ENCODE peak calls at places on chromosomes 12 and 14, in eight cellular contexts. U is transverse colon, A is esophagus squamous epithelium, M is SJCRH30, F is mammary epithelial cell, Z is cardiac muscle cell, T is left ventricle myocardium inferior, V is adrenal gland. R is an unnamed sample. For H3K9me3, the result is how much of the 10 kb centered on the place peaks cover.

GRCh38 chr12:123071401-123072304 is 79.2 kb downstream of the PITPNM2 start:
- DNase-seq in U (no peak), A (no peak), M (no peak), F (no peak), Z (no peak), T (peak), V (no peak), R (no peak)

GRCh38 chr12:3231399-3231876 is 154.3 kb downstream of the TSPAN9 start:
- DNase-seq in U (no peak), A (no peak), M (peak), F (no peak), Z (peak), T (no peak), V (no peak), R (no peak)

GRCh38 chr12:109931143-109931542 is 31.1 kb downstream of the TCHP start:
- DNase-seq in U (no peak), A (no peak), M (no peak), F (no peak), Z (no peak), T (no peak), V (no peak), R (no peak)

GRCh38 chr12:106299193-106299794 is 3.2 kb upstream of the TCP11L2 start:
- DNase-seq in U (no peak), A (no peak), M (no peak), F (no peak), Z (no peak), T (no peak), V (no peak), R (no peak)

GRCh38 chr12:12684375-12685106 is 11.4 kb downstream of the GPR19 start:
- DNase-seq in U (no peak), A (no peak), M (peak), F (peak), Z (peak), T (no peak), V (no peak), R (no peak)

GRCh38 chr12:69998011-69998410 is 173.0 kb downstream of the MYRFL start:
- DNase-seq in U (no peak), A (no peak), M (no peak), F (no peak), Z (no peak), T (no peak), V (no peak), R (no peak)

GRCh38 chr14:42140831-42141279 is 534.2 kb downstream of the LRFN5 start:
- DNase-seq in U (no peak), A (no peak), M (no peak), F (peak), Z (no peak), T (no peak), V (no peak), R (no peak)

GRCh38 chr12:95624544-95624943 is 73.3 kb upstream of the USP44 start:
- DNase-seq in U (no peak), A (no peak), M (no peak), F (peak), Z (no peak), T (no peak), V (no peak), R (no peak)

GRCh38 chr12:8985213-8985612 is 4.1 kb upstream of the KLRG1 start:
- DNase-seq in U (no peak), A (no peak), M (no peak), F (no peak), Z (no peak), T (no peak), V (no peak), R (no peak)

GRCh38 chr12:124750787-124751471 is 112.7 kb downstream of the SCARB1 start:
- DNase-seq in U (no peak), A (no peak), M (peak), F (no peak), Z (peak), T (no peak), V (no peak), R (no peak)

GRCh38 chr14:104776961-104777807 is 18.4 kb downstream of the AKT1 start:
- DNase-seq in U (no peak), A (no peak), M (no peak), F (no peak), Z (peak), T (no peak), V (no peak), R (no peak)

GRCh38 chr12:124939428-124940142 is 25.1 kb upstream of the UBC start:
- DNase-seq in U (peak), A (no peak), M (peak), F (peak), Z (peak), T (peak), V (peak), R (peak)

GRCh38 chr12:666766-667308 is 3.6 kb upstream of the NINJ2 start:
- DNase-seq in U (no peak), A (no peak), M (peak), F (peak), Z (no peak), T (no peak), V (no peak), R (no peak)

GRCh38 chr12:8697120-8697475 is 693 bp upstream of the RIMKLB start:
- DNase-seq in U (no peak), A (no peak), M (no peak), F (peak), Z (peak), T (no peak), V (peak), R (no peak)

GRCh38 chr12:112349440-112349839 is 32.8 kb downstream of the HECTD4 start:
- DNase-seq in U (no peak), A (no peak), M (peak), F (no peak), Z (no peak), T (no peak), V (no peak), R (no peak)

GRCh38 chr14:71551291-71551955 is 380.8 kb upstream of the RGS6 start:
- DNase-seq in U (no peak), A (no peak), M (peak), F (peak), Z (no peak), T (no peak), V (no peak), R (no peak)

GRCh38 chr12:7832059-7832696 is 40.5 kb downstream of the SLC2A14 start:
- DNase-seq in U (no peak), A (no peak), M (peak), F (peak), Z (peak), T (no peak), V (peak), R (no peak)

GRCh38 chr12:124914392-124915248 is at the start of gene UBC:
- DNase-seq in U (peak), A (no peak), M (peak), F (peak), Z (peak), T (peak), V (peak), R (peak)

GRCh38 chr12:46492471-46493351 is 120.1 kb upstream of the SLC38A2 start:
- DNase-seq in U (no peak), A (no peak), M (peak), F (peak), Z (no peak), T (no peak), V (no peak), R (no peak)

GRCh38 chr12:46493352-46494209 is 121.0 kb upstream of the SLC38A2 start:
- DNase-seq in U (no peak), A (no peak), M (no peak), F (no peak), Z (no peak), T (no peak), V (no peak), R (no peak)

GRCh38 chr12:46491548-46491947 is 119.0 kb upstream of the SLC38A2 start:
- DNase-seq in U (no peak), A (no peak), M (no peak), F (no peak), Z (no peak), T (no peak), V (no peak), R (no peak)

GRCh38 chr12:46489951-46490388 is 117.4 kb upstream of the SLC38A2 start:
- DNase-seq in U (no peak), A (no peak), M (peak), F (peak), Z (no peak), T (no peak), V (no peak), R (no peak)

GRCh38 chr12:46490635-46491034 is 118.1 kb upstream of the SLC38A2 start:
- DNase-seq in U (no peak), A (no peak), M (no peak), F (no peak), Z (no peak), T (no peak), V (no peak), R (no peak)
- H3K27ac ChIP-seq in U (no peak), A (peak), M (no peak), F (peak), Z (no peak), T (peak), V (no peak), R (no peak)

GRCh38 chr14:99241314-99242035 is 30.5 kb downstream of the BCL11B start:
- DNase-seq in U (no peak), A (no peak), M (no peak), F (no peak), Z (no peak), T (no peak), V (no peak), R (no peak)
- H3K4me3 ChIP-seq in U (no peak), A (no peak), M (peak), F (no peak), Z (no peak), T (no peak), V (no peak), R (no peak)

GRCh38 chr12:34348064-34348463 is 325.8 kb downstream of the ALG10 start:
- DNase-seq in U (no peak), A (no peak), M (no peak), F (no peak), Z (no peak), T (no peak), V (no peak), R (no peak)

GRCh38 chr12:34350092-34351041 is 328.1 kb downstream of the ALG10 start:
- DNase-seq in U (no peak), A (no peak), M (no peak), F (no peak), Z (no peak), T (no peak), V (no peak), R (no peak)

GRCh38 chr12:34348836-34349672 is 326.8 kb downstream of the ALG10 start:
- DNase-seq in U (no peak), A (no peak), M (no peak), F (no peak), Z (no peak), T (no peak), V (no peak), R (no peak)

GRCh38 chr12:34347367-34347766 is 325.1 kb downstream of the ALG10 start:
- DNase-seq in U (no peak), A (no peak), M (no peak), F (no peak), Z (no peak), T (no peak), V (no peak), R (no peak)

GRCh38 chr12:34349673-34349961 is 327.3 kb downstream of the ALG10 start:
- DNase-seq in U (no peak), A (no peak), M (no peak), F (no peak), Z (no peak), T (no peak), V (no peak), R (no peak)
- H3K9me3 ChIP-seq in U (under half), A (half or more), M (under half), F (under half), Z (under half), T (under half), V (under half), R (under half)

GRCh38 chr14:68756734-68757133 is 36.1 kb downstream of the ZFP36L1 start:
- DNase-seq in U (no peak), A (no peak), M (no peak), F (peak), Z (no peak), T (no peak), V (no peak), R (no peak)

GRCh38 chr14:68756071-68756481 is 36.8 kb downstream of the ZFP36L1 start:
- DNase-seq in U (no peak), A (no peak), M (no peak), F (no peak), Z (no peak), T (no peak), V (no peak), R (no peak)

GRCh38 chr14:68758301-68758700 is 34.6 kb downstream of the ZFP36L1 start:
- DNase-seq in U (no peak), A (no peak), M (no peak), F (no peak), Z (no peak), T (no peak), V (no peak), R (no peak)

GRCh38 chr14:68759017-68759569 is 33.8 kb downstream of the ZFP36L1 start:
- DNase-seq in U (no peak), A (no peak), M (peak), F (no peak), Z (no peak), T (no peak), V (no peak), R (no peak)

GRCh38 chr14:68757618-68758081 is 35.2 kb downstream of the ZFP36L1 start:
- DNase-seq in U (no peak), A (no peak), M (peak), F (no peak), Z (no peak), T (peak), V (peak), R (peak)
- H3K27ac ChIP-seq in U (no peak), A (peak), M (peak), F (no peak), Z (no peak), T (peak), V (no peak), R (no peak)

GRCh38 chr12:57628280-57629191 is 4.5 kb downstream of the B4GALNT1 start:
- DNase-seq in U (no peak), A (no peak), M (no peak), F (no peak), Z (no peak), T (no peak), V (no peak), R (no peak)
- H3K4me3 ChIP-seq in U (no peak), A (no peak), M (no peak), F (no peak), Z (no peak), T (no peak), V (no peak), R (no peak)

GRCh38 chr12:132940071-132940719 is 15.9 kb downstream of the ZNF605 start:
- DNase-seq in U (no peak), A (no peak), M (no peak), F (no peak), Z (no peak), T (no peak), V (no peak), R (no peak)

GRCh38 chr12:132941336-132941954 is 14.7 kb downstream of the ZNF605 start:
- DNase-seq in U (no peak), A (no peak), M (no peak), F (no peak), Z (no peak), T (no peak), V (no peak), R (no peak)

GRCh38 chr12:132937476-132937875 is 18.6 kb downstream of the ZNF605 start:
- DNase-seq in U (no peak), A (no peak), M (no peak), F (no peak), Z (no peak), T (no peak), V (no peak), R (no peak)

GRCh38 chr12:132936163-132936562 is 19.9 kb downstream of the ZNF605 start:
- DNase-seq in U (no peak), A (no peak), M (no peak), F (no peak), Z (no peak), T (no peak), V (no peak), R (no peak)
- H3K9me3 ChIP-seq in U (half or more), A (half or more), M (under half), F (under half), Z (under half), T (half or more), V (under half), R (half or more)

DNA sequence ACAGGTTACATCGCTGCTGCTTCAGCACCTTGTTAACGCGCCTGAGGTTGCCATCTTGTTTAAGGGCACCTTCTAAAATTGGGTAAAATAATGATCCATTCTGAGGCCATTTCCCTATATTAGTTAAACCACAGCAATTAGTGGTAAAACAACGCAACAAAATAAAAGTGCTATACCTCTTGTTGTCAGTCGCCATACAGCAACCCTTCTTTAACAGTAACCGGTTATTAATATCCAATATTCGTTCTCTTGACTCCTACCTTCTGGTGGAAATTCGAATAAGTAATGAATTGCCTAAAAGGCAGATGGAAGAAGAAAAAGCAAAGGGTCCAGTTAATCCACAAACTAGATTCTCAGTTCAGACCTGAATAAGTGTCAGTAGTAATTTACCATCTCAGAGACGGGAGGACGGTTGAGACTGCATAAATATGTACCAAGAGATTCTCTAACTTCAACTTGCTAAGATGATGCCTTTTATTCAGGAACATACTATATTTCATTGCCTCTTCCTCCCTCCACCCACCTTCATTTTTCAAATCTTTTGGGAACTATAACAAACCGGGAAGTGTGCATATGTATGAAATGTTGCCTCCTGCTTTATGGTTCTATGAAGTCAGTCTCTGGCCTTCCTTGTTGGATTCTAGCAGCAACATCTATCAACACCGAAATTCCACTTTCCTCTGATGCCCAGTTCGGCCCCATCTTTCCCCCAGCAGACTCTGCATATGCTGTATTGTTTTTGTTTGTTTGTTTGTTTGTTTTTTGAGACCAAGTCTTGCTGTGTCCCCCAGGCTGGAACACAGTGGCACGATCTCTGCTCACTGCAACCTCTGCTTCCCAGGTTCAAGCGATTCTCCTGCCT is 834 bp upstream of the PSMB5 start:
- DNase-seq in U (no peak), A (no peak), M (no peak), F (no peak), Z (no peak), T (no peak), V (no peak), R (no peak)
- H3K27ac ChIP-seq in U (peak), A (peak), M (peak), F (peak), Z (peak), T (peak), V (peak), R (peak)

R was measured in lower lobe of right lung.